ENCODE peak calls at places on chromosomes 3 and 15, in four cellular contexts. Y is stomach, X is uterus, R is mesenchymal stem cell. S is an unnamed sample.

GRCh38 chr3:192795021-192795420 is 67.7 kb upstream of the FGF12 start:
- DNase-seq in Y (no peak), X (no peak), R (no peak), S (no peak)

GRCh38 chr15:93882133-93882532 is 349.2 kb upstream of the MCTP2 start:
- DNase-seq in Y (no peak), X (no peak), R (no peak), S (no peak)

GRCh38 chr3:186380622-186381380 is 18.8 kb upstream of the DGKG start:
- DNase-seq in Y (no peak), X (no peak), R (no peak), S (no peak)

GRCh38 chr3:196969001-196969659 is 497 bp upstream of the PIGZ start:
- DNase-seq in Y (no peak), X (no peak), R (peak; percentile 28), S (peak; percentile 19)

GRCh38 chr15:34682673-34683072 is 72.1 kb downstream of the GJD2 start:
- DNase-seq in Y (no peak), X (no peak), R (no peak), S (no peak)

GRCh38 chr15:55250392-55250791 is 39.2 kb downstream of the RAB27A start:
- DNase-seq in Y (no peak), X (peak; percentile 35), R (peak; percentile 93), S (no peak)

GRCh38 chr3:187016639-187017345 is 86.5 kb downstream of the ST6GAL1 start:
- DNase-seq in Y (no peak), X (no peak), R (peak; percentile 14), S (no peak)

GRCh38 chr3:178233371-178233770 is 302.9 kb upstream of the KCNMB2 start:
- DNase-seq in Y (no peak), X (no peak), R (no peak), S (no peak)

GRCh38 chr3:11245827-11246662 is 26.2 kb upstream of the ATG7 start:
- DNase-seq in Y (no peak), X (no peak), R (no peak), S (no peak)

GRCh38 chr15:45705510-45706473 is 71.0 kb downstream of the SQOR start:
- DNase-seq in Y (peak; percentile 80), X (peak; percentile 74), R (peak; percentile 88), S (peak; percentile 56)

GRCh38 chr3:197550489-197550888 is 5.3 kb downstream of the BDH1 start:
- DNase-seq in Y (no peak), X (no peak), R (no peak), S (no peak)

GRCh38 chr3:14549256-14549931 is 9.3 kb upstream of the GRIP2 start:
- DNase-seq in Y (no peak), X (no peak), R (peak; percentile 26), S (no peak)

GRCh38 chr3:150733936-150734794 is 28.8 kb downstream of the SIAH2 start:
- DNase-seq in Y (no peak), X (no peak), R (no peak), S (no peak)

GRCh38 chr3:182725372-182726251 is 67.7 kb upstream of the ATP11B start:
- DNase-seq in Y (peak; percentile 62), X (no peak), R (no peak), S (no peak)

GRCh38 chr3:98964784-98965183 is 63.3 kb upstream of the DCBLD2 start:
- DNase-seq in Y (no peak), X (no peak), R (no peak), S (no peak)

GRCh38 chr3:21562225-21562624 is 188.8 kb downstream of the ZNF385D start:
- DNase-seq in Y (no peak), X (no peak), R (no peak), S (no peak)

GRCh38 chr15:89776274-89777072 is at the start of gene MESP2:
- DNase-seq in Y (peak; percentile 89), X (peak; percentile 76), R (peak; percentile 85), S (no peak)

GRCh38 chr15:80744826-80745225 is 34.3 kb upstream of the CEMIP start:
- DNase-seq in Y (no peak), X (no peak), R (peak; percentile 67), S (no peak)

GRCh38 chr3:65334045-65334665 is 646.4 kb upstream of the ADAMTS9 start:
- DNase-seq in Y (no peak), X (peak; percentile 26), R (peak; percentile 44), S (no peak)

GRCh38 chr3:120780977-120781376 is 38.4 kb downstream of the GTF2E1 start:
- DNase-seq in Y (peak; percentile 27), X (no peak), R (peak; percentile 85), S (no peak)

GRCh38 chr15:58684036-58684700 is 65.3 kb downstream of the ADAM10 start:
- DNase-seq in Y (no peak), X (no peak), R (no peak), S (no peak)

GRCh38 chr15:25807063-25807462 is 56.1 kb downstream of the ATP10A start:
- DNase-seq in Y (no peak), X (no peak), R (no peak), S (no peak)

GRCh38 chr3:44516230-44516629 is 38.8 kb upstream of the ZNF445 start:
- DNase-seq in Y (no peak), X (no peak), R (no peak), S (no peak)

GRCh38 chr3:56957520-56957919 is 102.9 kb upstream of the SPATA12 start:
- DNase-seq in Y (no peak), X (no peak), R (no peak), S (no peak)

GRCh38 chr3:106130384-106131084 is 261.7 kb upstream of the CBLB start:
- DNase-seq in Y (no peak), X (no peak), R (peak; percentile 87), S (no peak)

GRCh38 chr3:111285691-111286090 is 214.1 kb downstream of the NECTIN3 start:
- DNase-seq in Y (no peak), X (no peak), R (no peak), S (no peak)

GRCh38 chr3:126716057-126716456 is 12.0 kb downstream of the CHCHD6 start:
- DNase-seq in Y (no peak), X (no peak), R (no peak), S (no peak)

GRCh38 chr3:65729553-65729952 is 309.2 kb downstream of the MAGI1 start:
- DNase-seq in Y (no peak), X (peak; percentile 37), R (peak; percentile 62), S (no peak)

GRCh38 chr15:77295446-77295845 is 124.5 kb downstream of the PEAK1 start:
- DNase-seq in Y (no peak), X (no peak), R (peak; percentile 55), S (no peak)

GRCh38 chr15:69784808-69785550 is 312.7 kb downstream of the TLE3 start:
- DNase-seq in Y (no peak), X (no peak), R (peak; percentile 33), S (no peak)

GRCh38 chr3:135806342-135806741 is 159.2 kb upstream of the PPP2R3A start:
- DNase-seq in Y (no peak), X (no peak), R (no peak), S (no peak)

GRCh38 chr15:49832421-49832980 is 211.7 kb downstream of the DTWD1 start:
- DNase-seq in Y (no peak), X (no peak), R (peak; percentile 19), S (no peak)

DNA sequence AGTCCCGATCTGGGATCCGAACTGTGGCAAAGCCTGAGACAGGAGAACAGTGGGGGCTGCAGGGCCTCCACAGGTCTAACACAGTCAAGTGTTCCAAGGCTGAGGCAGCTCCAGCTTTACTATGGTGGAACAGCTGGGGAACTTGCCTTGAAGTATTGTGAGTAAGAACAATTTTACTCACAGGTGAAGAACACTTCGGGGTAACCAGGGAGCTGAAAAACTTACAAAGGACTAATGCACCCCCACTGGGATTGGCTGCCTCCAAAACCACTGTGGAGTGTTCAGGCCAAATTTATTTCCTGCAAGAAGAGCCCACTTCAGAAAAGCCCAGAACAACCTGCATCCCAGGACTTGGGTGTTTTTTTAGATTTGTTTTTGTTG is 25.4 kb downstream of the ZIC4 start:
- DNase-seq in Y (no peak), X (no peak), R (no peak), S (no peak)
- H3K27me3 ChIP-seq in Y (peaks cover 97% of the 10 kb centered on the region), X (peaks cover 96% of the 10 kb centered on the region), R (peaks cover 38% of the 10 kb centered on the region), S (peaks cover 6% of the 10 kb centered on the region)

GRCh38 chr3:17065315-17065714 is 180.6 kb downstream of the PLCL2 start:
- DNase-seq in Y (no peak), X (no peak), R (no peak), S (no peak)
- H3K4me3 ChIP-seq in Y (no peak overlapping the region), X (no peak overlapping the region), R (no peak overlapping the region), S (no peak overlapping the region)

GRCh38 chr15:63815211-63815610 is 18.5 kb downstream of the HERC1 start:
- DNase-seq in Y (no peak), X (no peak), R (no peak), S (no peak)

GRCh38 chr15:63818191-63818590 is 15.6 kb downstream of the HERC1 start:
- DNase-seq in Y (no peak), X (no peak), R (peak; percentile 48), S (no peak)

GRCh38 chr15:63819645-63820044 is 14.1 kb downstream of the HERC1 start:
- DNase-seq in Y (no peak), X (no peak), R (no peak), S (no peak)

GRCh38 chr15:63818628-63819027 is 15.1 kb downstream of the HERC1 start:
- DNase-seq in Y (no peak), X (no peak), R (no peak), S (no peak)

GRCh38 chr15:63815796-63816533 is 17.8 kb downstream of the HERC1 start:
- DNase-seq in Y (no peak), X (no peak), R (no peak), S (no peak)
- H3K4me1 ChIP-seq in Y (peaks cover 45% of the 10 kb centered on the region), X (no peaks in the 10 kb centered on the region), R (no peaks in the 10 kb centered on the region), S (peaks cover 69% of the 10 kb centered on the region)

DNA sequence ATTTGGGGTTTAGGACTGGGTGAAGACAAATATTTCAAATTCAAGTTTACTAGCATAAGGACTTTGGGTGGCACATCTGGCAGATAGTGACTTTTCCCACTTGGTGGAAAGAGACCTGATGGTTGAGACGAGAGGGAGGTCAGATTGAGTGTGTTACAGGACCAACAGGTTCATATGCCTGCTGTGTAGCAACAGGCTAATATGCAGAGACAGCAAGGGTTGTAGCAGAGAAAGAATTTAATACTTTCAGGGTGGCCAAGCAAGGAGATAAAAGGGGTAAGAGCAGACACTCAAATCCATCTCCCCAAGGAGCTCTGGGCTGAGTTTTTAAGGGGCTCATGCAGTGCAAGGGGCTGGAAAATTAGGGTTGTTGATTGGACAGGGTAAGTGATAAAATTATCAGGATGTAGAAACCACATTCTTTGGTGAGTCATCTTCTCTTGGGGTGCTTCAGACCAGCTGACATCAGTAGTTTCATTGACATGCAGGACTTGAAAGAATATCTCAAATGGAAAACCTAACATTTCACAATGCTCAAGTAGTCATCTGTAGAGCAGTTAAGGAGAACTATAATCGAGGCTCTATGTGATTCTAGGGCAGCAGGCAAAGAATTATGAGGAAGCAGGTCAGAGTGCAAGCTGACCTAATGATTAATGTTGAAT is 13.6 kb downstream of the FOXB1 start:
- DNase-seq in Y (no peak), X (no peak), R (no peak), S (no peak)
- H3K27me3 ChIP-seq in Y (peaks cover 54% of the 10 kb centered on the region), X (peaks cover 9% of the 10 kb centered on the region), R (peaks cover 16% of the 10 kb centered on the region), S (no peaks in the 10 kb centered on the region)

DNA sequence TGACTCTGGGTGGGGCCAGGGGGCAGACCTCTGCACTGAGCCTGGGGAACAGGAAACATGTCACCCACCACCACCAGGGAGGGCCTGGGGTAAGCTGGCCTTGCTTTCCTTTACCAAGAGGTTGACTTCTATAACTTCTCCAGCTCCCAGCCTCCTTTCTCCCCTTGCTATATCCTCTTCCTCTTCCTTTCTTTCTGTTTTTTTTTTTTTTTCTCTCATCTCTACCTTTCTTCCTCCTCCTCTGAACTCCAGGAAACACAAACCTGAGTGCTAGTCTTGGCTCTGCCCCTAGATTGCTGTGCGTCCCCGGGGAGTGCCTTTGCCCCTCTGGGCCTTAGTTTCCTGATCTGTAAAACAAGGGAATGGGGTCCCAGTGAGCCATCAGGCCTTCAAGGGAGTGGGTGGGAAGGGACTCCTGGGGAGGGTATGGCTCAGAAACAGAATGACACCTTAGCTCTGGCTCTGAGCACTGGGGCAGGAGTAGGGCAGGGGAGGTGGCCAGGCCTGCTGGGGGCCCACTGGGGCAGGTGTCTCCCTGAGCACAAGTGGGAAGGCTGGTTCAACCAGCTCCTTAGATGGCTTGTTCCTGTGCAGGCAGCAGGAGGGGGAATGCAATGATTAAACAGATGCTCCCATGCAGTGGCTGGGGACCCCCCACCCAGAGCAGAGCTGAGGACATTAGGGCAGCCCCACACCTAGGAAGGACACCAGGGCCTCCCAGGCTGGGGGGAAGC is 4.3 kb downstream of the SNX33 start:
- DNase-seq in Y (no peak), X (no peak), R (no peak), S (no peak)
- H3K4me3 ChIP-seq in Y (peak overlapping the region; percentile 37), X (peak overlapping the region; percentile 19), R (peak overlapping the region; percentile 94), S (no peak overlapping the region)